ENCODE peak calls at places on chromosomes 13 and 19, in five cellular contexts. Z is A549, C is K562, L is HepG2, Y is H1. R is an unnamed sample.

GRCh38 chr13:74026753-74027152 is 107.5 kb downstream of the KLF12 start:
- DNase-seq in Y (peak; percentile 55), Z (no peak), C (no peak), L (no peak), R (peak; percentile 71)

GRCh38 chr13:98484289-98485219 is 92.4 kb downstream of the STK24 start:
- DNase-seq in L (peak; percentile 91), C (peak; percentile 47), Y (peak; percentile 73), Z (peak; percentile 96), R (no peak)

GRCh38 chr19:17063412-17063811 is 11.8 kb downstream of the HAUS8 start:
- DNase-seq in Y (no peak), L (no peak), C (no peak), Z (no peak), R (no peak)

GRCh38 chr13:50292082-50292481 is 276.8 kb downstream of the KCNRG start:
- DNase-seq in C (no peak), Z (no peak), Y (no peak), L (no peak), R (no peak)

GRCh38 chr13:93751117-93751516 is 524.5 kb downstream of the GPC6 start:
- DNase-seq in Z (no peak), Y (no peak), L (no peak), C (no peak), R (no peak)

GRCh38 chr19:51690359-51691121 is 2.6 kb upstream of the SPACA6 start:
- DNase-seq in Z (peak; percentile 92), L (no peak), C (peak; percentile 87), Y (peak; percentile 84), R (no peak)

GRCh38 chr13:111396457-111396856 is 76.0 kb downstream of the TEX29 start:
- DNase-seq in Z (no peak), Y (no peak), L (no peak), C (no peak), R (no peak)

GRCh38 chr19:43447655-43448054 is 17.8 kb downstream of the LYPD3 start:
- DNase-seq in C (no peak), Y (no peak), Z (no peak), L (no peak), R (no peak)

GRCh38 chr19:47379398-47379938 is 30.4 kb downstream of the DHX34 start:
- DNase-seq in Y (no peak), C (no peak), Z (no peak), L (no peak), R (no peak)

GRCh38 chr13:23608704-23609413 is 38.6 kb downstream of the TNFRSF19 start:
- DNase-seq in C (no peak), Y (no peak), Z (no peak), L (peak; percentile 32), R (no peak)

GRCh38 chr19:49403404-49404187 is 15.5 kb downstream of the KASH5 start:
- DNase-seq in Y (peak; percentile 77), L (no peak), Z (no peak), C (no peak), R (no peak)

GRCh38 chr19:35720163-35720524 is 2.3 kb downstream of the KMT2B start:
- DNase-seq in C (no peak), Y (no peak), L (no peak), Z (no peak), R (no peak)

GRCh38 chr13:112986470-112986869 is 17.5 kb downstream of the MCF2L start:
- DNase-seq in L (no peak), Y (no peak), C (no peak), Z (no peak), R (no peak)

GRCh38 chr19:54534156-54534555 is 31.5 kb downstream of the LAIR2 start:
- DNase-seq in L (no peak), Z (no peak), C (no peak), Y (no peak), R (no peak)

GRCh38 chr13:64453831-64454230 is 2776.3 kb downstream of the PCDH9 start:
- DNase-seq in Y (no peak), C (no peak), Z (no peak), L (no peak), R (no peak)

GRCh38 chr13:21242236-21242635 is 65.8 kb downstream of the MRPL57 start:
- DNase-seq in L (peak; percentile 16), Y (peak; percentile 63), Z (no peak), C (no peak), R (no peak)

GRCh38 chr13:50732712-50733111 is 110.8 kb downstream of the DLEU7 start:
- DNase-seq in C (no peak), Z (no peak), Y (no peak), L (no peak), R (no peak)

GRCh38 chr13:74290324-74290773 is 156.1 kb upstream of the KLF12 start:
- DNase-seq in L (peak; percentile 9), Z (peak; percentile 54), C (no peak), Y (no peak), R (no peak)

GRCh38 chr13:40205771-40206240 is 460.6 kb downstream of the FOXO1 start:
- DNase-seq in Z (no peak), L (no peak), Y (no peak), C (no peak), R (no peak)

GRCh38 chr19:10238172-10238783 is 7.1 kb upstream of the S1PR2 start:
- DNase-seq in L (peak; percentile 83), Z (peak; percentile 61), C (no peak), Y (no peak), R (no peak)

GRCh38 chr19:10544242-10544752 is 593 bp downstream of the ATG4D start:
- DNase-seq in C (peak; percentile 65), L (no peak), Y (no peak), Z (no peak), R (no peak)

GRCh38 chr19:42985588-42985987 is 40.7 kb downstream of the PSG11 start:
- DNase-seq in Z (no peak), Y (no peak), C (no peak), L (no peak), R (no peak)

GRCh38 chr19:406121-406711 is 2.7 kb downstream of the C2CD4C start:
- DNase-seq in Y (peak; percentile 46), C (no peak), L (no peak), Z (no peak), R (no peak)

GRCh38 chr19:43841990-43842389 is 14.9 kb downstream of the ZNF283 start:
- DNase-seq in C (no peak), Y (no peak), Z (peak; percentile 36), L (no peak), R (no peak)

GRCh38 chr19:18946918-18947317 is 5.9 kb upstream of the HOMER3 start:
- DNase-seq in Y (no peak), C (no peak), Z (no peak), L (no peak), R (no peak)

GRCh38 chr19:18430417-18431144 is 7.4 kb downstream of the ISYNA1 start:
- DNase-seq in C (no peak), Y (no peak), L (no peak), Z (no peak), R (no peak)

GRCh38 chr13:94701313-94702180 is 10.8 kb downstream of the SOX21 start:
- DNase-seq in Z (no peak), C (no peak), Y (peak; percentile 60), L (no peak), R (no peak)

GRCh38 chr13:49681837-49682236 is 9.4 kb downstream of the EBPL start:
- DNase-seq in Y (no peak), Z (no peak), L (no peak), C (no peak), R (no peak)

GRCh38 chr13:77040835-77041234 is 13.9 kb upstream of the FBXL3 start:
- DNase-seq in L (no peak), Z (no peak), C (no peak), Y (no peak), R (no peak)

GRCh38 chr19:41753159-41753558 is 2.2 kb upstream of the CEACAM6 start:
- DNase-seq in Z (peak; percentile 65), L (peak; percentile 6), C (peak; percentile 69), Y (peak; percentile 85), R (no peak)

GRCh38 chr13:51823351-51823750 is 19.4 kb upstream of the DHRS12 start:
- DNase-seq in C (no peak), Y (no peak), Z (no peak), L (no peak), R (no peak)

GRCh38 chr19:3670796-3671679 is 29.2 kb downstream of the PIP5K1C start:
- DNase-seq in C (peak; percentile 83), L (no peak), Y (no peak), Z (no peak), R (no peak)

GRCh38 chr13:113448885-113449692 is 4.2 kb downstream of the ADPRHL1 start:
- DNase-seq in Z (peak; percentile 96), Y (no peak), L (peak; percentile 91), C (peak; percentile 69), R (peak; percentile 4)

DNA sequence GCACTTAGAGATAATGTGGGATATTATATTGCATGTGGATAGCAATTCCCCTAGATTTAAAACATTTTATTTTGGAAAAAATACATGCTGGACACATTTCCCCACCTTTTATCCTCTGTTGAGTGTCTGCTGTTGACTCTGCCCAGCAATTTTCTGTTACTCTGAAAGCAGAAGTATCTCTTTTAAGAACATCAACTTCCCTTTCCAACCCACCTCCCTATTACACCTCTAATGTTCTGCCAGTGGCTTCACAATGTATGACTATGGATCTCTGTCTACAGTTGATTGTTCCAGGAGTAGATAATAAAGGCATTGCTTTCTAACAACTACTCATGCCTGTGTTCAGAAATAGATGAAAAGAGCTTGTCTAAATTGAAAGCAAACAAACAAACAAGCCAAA is 754.8 kb upstream of the SLITRK6 start:
- DNase-seq in L (no peak), C (no peak), Y (no peak), Z (no peak), R (no peak)
- TF ChIP-seq HDAC2 in L (no peak), C (no peak), Y (no peak), Z (no peak), R (no peak)

GRCh38 chr19:33064778-33065550 is at the start of gene RHPN2:
- DNase-seq in Y (peak; percentile 82), Z (peak; percentile 93), C (peak; percentile 96), L (peak; percentile 43), R (no peak)
- TF ChIP-seq HDAC2 in Y (no peak), Z (no peak), C (no peak), L (peak; percentile 35), R (no peak)

DNA sequence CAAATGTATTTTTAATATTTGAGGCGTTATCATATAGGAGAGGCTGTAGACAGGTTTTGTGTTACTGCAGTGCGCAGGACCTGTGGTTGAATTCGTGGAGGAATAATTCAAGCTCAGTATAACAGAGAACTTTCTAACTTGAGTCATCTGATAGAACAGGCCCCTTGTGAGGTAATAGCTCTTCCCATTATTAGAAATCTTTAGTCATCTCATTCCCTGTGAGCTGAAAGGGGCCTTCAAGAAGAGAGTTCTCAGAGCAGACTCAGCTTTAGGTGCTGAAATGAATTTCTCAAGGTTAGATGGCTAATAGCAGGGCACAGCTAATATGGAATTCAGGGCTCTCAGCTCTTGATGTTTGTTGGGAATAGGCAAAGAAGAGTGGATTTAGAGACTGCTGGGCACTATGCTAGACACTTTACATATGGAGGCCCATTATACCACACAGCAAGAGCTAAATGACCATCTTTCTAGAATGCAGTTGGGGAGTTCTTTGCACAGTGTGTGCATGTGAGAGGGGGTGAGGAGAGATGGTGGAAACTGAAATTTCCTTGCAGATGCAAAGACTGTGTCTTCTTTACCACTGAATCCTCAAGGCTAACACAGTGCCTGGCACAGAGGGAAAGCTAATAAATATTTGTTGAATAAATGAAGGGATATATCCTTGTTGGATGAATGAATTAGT is 89.5 kb downstream of the DGKH start:
- DNase-seq in Z (no peak), L (no peak), Y (no peak), C (no peak), R (no peak)
- TF ChIP-seq HDAC2 in Z (no peak), L (no peak), Y (no peak), C (no peak), R (no peak)

GRCh38 chr13:108496364-108497215 is 132.8 kb upstream of the MYO16 start:
- DNase-seq in Y (peak; percentile 46), Z (no peak), C (no peak), L (no peak), R (no peak)
- TF ChIP-seq HDAC2 in Y (no peak), Z (no peak), C (no peak), L (no peak), R (no peak)